ENCODE peak calls at places on chromosomes 11 and 22, in four cellular contexts. G is A549, A is stomach, Q is sigmoid colon. R is an unnamed sample.
A peak's percentile ranks its signal among the peaks of the same experiment; 100 is the strongest.

GRCh38 chr11:37459430-37459829 is 861.4 kb upstream of the RAG2 start:
- DNase-seq in A (no peak), Q (no peak), G (no peak), R (no peak)

GRCh38 chr22:40421941-40422340 is 51.5 kb downstream of the SGSM3 start:
- DNase-seq in Q (no peak), A (no peak), G (no peak), R (no peak)

GRCh38 chr22:44259366-44260215 is 53.2 kb downstream of the SHISAL1 start:
- DNase-seq in A (no peak), G (no peak), Q (peak; percentile 34), R (peak; percentile 77)

GRCh38 chr22:17096095-17096494 is 11.3 kb downstream of the IL17RA start:
- DNase-seq in G (no peak), Q (peak; percentile 10), A (no peak), R (no peak)

GRCh38 chr22:46514592-46515207 is 22.7 kb downstream of the CELSR1 start:
- DNase-seq in G (peak; percentile 72), Q (no peak), A (no peak), R (no peak)

GRCh38 chr11:130872961-130873360 is 43.3 kb downstream of the SNX19 start:
- DNase-seq in Q (no peak), A (no peak), G (no peak), R (no peak)

GRCh38 chr11:33953289-33953688 is 61.4 kb upstream of the LMO2 start:
- DNase-seq in A (no peak), G (no peak), Q (no peak), R (no peak)

GRCh38 chr11:117281159-117281558 is 10.0 kb upstream of the BACE1-AS start:
- DNase-seq in A (no peak), G (no peak), Q (peak; percentile 39), R (no peak)

GRCh38 chr11:106379712-106380111 is 302.2 kb downstream of the AASDHPPT start:
- DNase-seq in G (no peak), Q (no peak), A (no peak), R (no peak)

GRCh38 chr11:95443386-95443785 is 212.4 kb upstream of the SESN3 start:
- DNase-seq in G (no peak), Q (no peak), A (no peak), R (no peak)

GRCh38 chr11:17770048-17770652 is 35.6 kb downstream of the KCNC1 start:
- DNase-seq in A (peak; percentile 50), G (peak; percentile 15), Q (no peak), R (no peak)

GRCh38 chr11:114036156-114036811 is 23.2 kb upstream of the ZBTB16 start:
- DNase-seq in G (peak; percentile 41), A (peak; percentile 92), Q (peak; percentile 95), R (peak; percentile 95)

GRCh38 chr22:28398355-28398754 is 281.3 kb downstream of the TTC28 start:
- DNase-seq in G (no peak), A (no peak), Q (no peak), R (no peak)

GRCh38 chr11:17405232-17406005 is 17.0 kb upstream of the KCNJ11 start:
- DNase-seq in Q (peak; percentile 83), A (peak; percentile 91), G (peak; percentile 47), R (no peak)

GRCh38 chr11:68135161-68135560 is 14.0 kb upstream of the CHKA start:
- DNase-seq in A (no peak), G (no peak), Q (peak; percentile 5), R (no peak)

GRCh38 chr11:113484223-113484622 is 9.0 kb upstream of the DRD2 start:
- DNase-seq in A (no peak), Q (no peak), G (no peak), R (no peak)

GRCh38 chr22:25068701-25069100 is 116.2 kb downstream of the KIAA1671 start:
- DNase-seq in Q (no peak), G (no peak), A (no peak), R (no peak)

GRCh38 chr11:116052603-116053537 is 548.7 kb upstream of the CADM1 start:
- DNase-seq in G (no peak), Q (no peak), A (no peak), R (no peak)

GRCh38 chr11:10149553-10149952 is 144.5 kb downstream of the SBF2 start:
- DNase-seq in A (no peak), G (no peak), Q (no peak), R (no peak)

GRCh38 chr22:22752556-22753477 is 108.4 kb downstream of the GGTLC2 start:
- DNase-seq in A (no peak), G (no peak), Q (no peak), R (no peak)

GRCh38 chr22:43164636-43165035 is 13.3 kb downstream of the TSPO start:
- DNase-seq in G (no peak), Q (no peak), A (no peak), R (no peak)

GRCh38 chr22:24153353-24153752 is 27.9 kb upstream of the SUSD2 start:
- DNase-seq in A (no peak), G (no peak), Q (no peak), R (no peak)

GRCh38 chr11:112175596-112175947 is 260 bp downstream of the BCO2 start:
- DNase-seq in G (no peak), A (no peak), Q (no peak), R (no peak)

GRCh38 chr11:112176077-112176476 is 765 bp downstream of the BCO2 start:
- DNase-seq in A (no peak), G (no peak), Q (no peak), R (no peak)

GRCh38 chr11:112172362-112172994 is 2.8 kb upstream of the BCO2 start:
- DNase-seq in A (no peak), G (no peak), Q (no peak), R (no peak)

GRCh38 chr11:112173152-112173551 is 2.2 kb upstream of the BCO2 start:
- DNase-seq in A (no peak), G (no peak), Q (no peak), R (no peak)

GRCh38 chr11:112174789-112175595 is at the start of gene BCO2:
- DNase-seq in G (peak; percentile 51), A (peak; percentile 72), Q (peak; percentile 94), R (peak; percentile 96)
- H3K4me3 ChIP-seq in G (peak within 1 kb of the TSS; percentile 46), A (peak within 1 kb of the TSS; percentile 26), Q (peak within 1 kb of the TSS; percentile 14), R (peak within 1 kb of the TSS; percentile 48)

GRCh38 chr11:44564653-44565007 is 833 bp upstream of the CD82 start:
- DNase-seq in G (peak; percentile 35), Q (peak; percentile 94), A (peak; percentile 85), R (peak; percentile 95)

GRCh38 chr11:44566559-44566949 is 1.1 kb downstream of the CD82 start:
- DNase-seq in Q (no peak), A (no peak), G (no peak), R (no peak)

GRCh38 chr11:44564198-44564597 is 1.3 kb upstream of the CD82 start:
- DNase-seq in A (peak; percentile 71), Q (no peak), G (no peak), R (no peak)

GRCh38 chr11:44565746-44566558 is 489 bp downstream of the CD82 start:
- DNase-seq in A (no peak), G (no peak), Q (peak; percentile 60), R (no peak)

DNA sequence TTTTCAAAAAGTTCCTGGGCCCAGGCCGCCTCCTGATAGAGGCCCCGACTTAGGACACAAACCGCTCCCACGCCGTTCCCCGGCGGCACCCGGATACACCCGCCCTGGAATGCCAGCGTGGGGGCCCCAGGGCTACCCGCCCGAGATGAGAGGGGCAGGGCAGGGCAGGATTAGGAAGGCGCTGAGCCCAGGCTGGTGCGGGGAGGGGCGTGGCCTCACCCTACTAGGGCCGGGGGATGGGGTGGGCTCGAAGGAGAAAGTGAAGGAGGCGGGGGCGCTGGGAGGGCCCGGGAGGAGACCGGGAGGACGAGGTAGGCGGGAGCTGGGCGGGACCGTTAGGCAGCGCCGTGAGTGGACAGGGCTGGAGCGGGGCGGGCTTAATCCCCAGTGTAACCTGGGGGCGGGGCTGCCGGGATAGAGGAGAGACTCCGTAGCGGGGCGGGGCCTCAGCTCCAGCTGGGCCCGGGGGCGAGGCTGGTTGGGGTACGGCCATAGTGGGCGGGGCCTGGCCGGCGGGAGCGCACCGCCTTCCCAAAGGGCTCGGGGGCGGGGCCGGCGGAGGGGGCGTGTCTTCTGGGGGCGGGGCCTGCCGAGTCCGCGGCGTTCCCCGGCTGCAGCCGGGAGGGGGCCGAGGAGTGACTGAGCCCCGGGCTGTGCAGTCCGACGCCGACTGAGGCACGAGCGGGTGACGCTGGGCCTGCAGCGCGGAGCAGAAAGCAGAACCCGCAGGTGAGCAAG is at the start of gene CD82:
- DNase-seq in Q (peak; percentile 100), A (peak; percentile 100), G (peak; percentile 95), R (peak; percentile 100)
- TF ChIP-seq POLR2A in Q (peak; percentile 77), A (no peak), G (peak; percentile 25), R (peak; percentile 65)

GRCh38 chr11:61671527-61671926 is 8.7 kb upstream of the DAGLA start:
- DNase-seq in Q (no peak), G (peak; percentile 49), A (no peak), R (no peak)
- TF ChIP-seq CTCF in Q (no peak), G (peak; percentile 22), A (no peak), R (no peak)

DNA sequence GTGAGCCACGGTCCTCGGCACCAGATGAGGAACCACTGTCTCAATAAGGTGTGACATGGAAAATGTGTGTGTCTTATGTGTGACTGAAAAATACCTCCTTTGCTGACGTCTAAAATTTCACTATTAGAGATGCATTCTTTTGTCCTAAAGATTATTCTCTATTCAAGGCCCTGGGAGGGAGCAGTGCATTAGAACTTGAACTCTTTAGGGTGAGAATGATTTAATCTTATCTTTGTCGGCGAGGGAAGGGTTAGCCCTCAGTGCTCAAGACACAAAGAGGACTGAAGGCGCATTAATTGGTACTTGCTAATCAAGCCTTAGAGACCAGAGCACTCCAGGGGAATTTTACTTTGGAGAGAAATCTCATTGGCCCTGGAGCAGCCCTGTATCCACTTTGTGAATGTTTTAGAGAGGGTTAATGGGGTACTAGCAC is 29.8 kb upstream of the PLET1 start:
- DNase-seq in G (no peak), A (no peak), Q (peak; percentile 19), R (no peak)
- H3K4me3 ChIP-seq in G (peak overlapping the region; percentile 59), A (peak overlapping the region; percentile 61), Q (peak overlapping the region; percentile 43), R (peak overlapping the region; percentile 69)

GRCh38 chr22:38126928-38127668 is 16.6 kb upstream of the BAIAP2L2 start:
- DNase-seq in A (no peak), Q (no peak), G (no peak), R (no peak)
- TF ChIP-seq POLR2A in A (no peak), Q (no peak), G (no peak), R (no peak)

DNA sequence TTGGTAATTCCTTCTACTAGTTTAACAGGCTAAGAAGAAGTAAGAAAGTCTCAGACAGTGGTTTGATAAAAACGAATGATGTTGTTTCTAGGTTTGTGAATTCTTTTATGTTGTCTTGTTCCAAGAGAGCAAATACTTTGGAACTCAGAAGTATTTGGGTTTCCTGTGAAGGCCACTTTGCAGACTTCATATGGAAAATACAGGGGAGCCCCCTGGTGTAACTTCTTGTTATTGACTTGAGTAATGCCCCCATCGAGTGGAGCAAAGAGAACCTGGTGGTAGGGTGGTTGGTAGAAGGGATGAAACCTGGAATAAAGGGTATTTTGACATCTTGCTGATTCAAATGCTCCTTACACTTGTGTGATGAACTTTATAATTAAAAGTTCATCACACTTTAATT is 40.0 kb upstream of the PTH start:
- DNase-seq in G (no peak), Q (no peak), A (no peak), R (no peak)
- TF ChIP-seq CTCF in G (no peak), Q (no peak), A (no peak), R (no peak)

DNA sequence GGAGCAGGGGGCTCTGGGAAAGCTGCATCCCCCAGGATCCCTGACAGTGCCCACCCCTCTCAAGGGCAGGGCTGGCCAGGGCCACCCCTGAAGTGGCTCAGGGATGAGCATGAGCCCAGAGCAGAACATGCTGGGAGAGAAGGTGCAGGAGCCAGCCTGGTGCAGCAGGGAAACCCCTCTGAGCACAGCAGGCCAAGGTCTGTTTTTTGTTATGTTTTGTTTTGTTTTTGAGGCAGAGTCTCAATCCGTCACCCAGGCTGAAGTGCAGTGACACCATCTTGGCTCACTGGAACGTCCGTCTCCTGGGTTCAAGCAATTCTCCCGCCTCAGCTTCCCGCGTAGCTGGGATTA is 792 bp upstream of the SBF1 start:
- DNase-seq in A (no peak), G (no peak), Q (no peak), R (no peak)
- H3K4me3 ChIP-seq in A (peak overlapping the region; percentile 98), G (peak overlapping the region; percentile 76), Q (no peak overlapping the region), R (peak overlapping the region; percentile 84)

GRCh38 chr11:2992234-2992999 is at the start of gene NAP1L4:
- DNase-seq in A (peak; percentile 98), G (peak; percentile 100), Q (peak; percentile 98), R (peak; percentile 98)
- TF ChIP-seq POLR2A in A (no peak), G (peak; percentile 70), Q (no peak), R (peak; percentile 36)

R was measured in esophagus muscularis mucosa.